ENCODE peak calls at places on chromosomes 13 and 19, in four cellular contexts. Y is ovary, N is lower leg skin, K is esophagus squamous epithelium. U is an unnamed sample.

GRCh38 chr19:22605275-22606211 is 28.6 kb upstream of the ZNF492 start:
- DNase-seq in Y (no peak), N (peak), K (no peak), U (no peak)

GRCh38 chr13:44516771-44517170 is 59.4 kb downstream of the TSC22D1 start:
- DNase-seq in Y (no peak), N (no peak), K (no peak), U (no peak)

GRCh38 chr19:20787766-20788165 is 11.7 kb downstream of the ZNF66 start:
- DNase-seq in Y (no peak), N (no peak), K (no peak), U (no peak)

GRCh38 chr13:59770451-59770850 is 393.3 kb downstream of the DIAPH3 start:
- DNase-seq in Y (no peak), N (no peak), K (no peak), U (no peak)

GRCh38 chr19:28794301-28794700 is 418.6 kb downstream of the UQCRFS1 start:
- DNase-seq in Y (no peak), N (no peak), K (no peak), U (no peak)

GRCh38 chr13:105997436-105998232 is 537.8 kb downstream of the EFNB2 start:
- DNase-seq in Y (no peak), N (no peak), K (no peak), U (no peak)

GRCh38 chr13:73835138-73835721 is 299.0 kb downstream of the KLF12 start:
- DNase-seq in Y (no peak), N (no peak), K (no peak), U (no peak)

GRCh38 chr13:44726214-44726613 is 150.1 kb upstream of the TSC22D1 start:
- DNase-seq in Y (no peak), N (no peak), K (no peak), U (no peak)

GRCh38 chr13:49652691-49653305 is 24.5 kb downstream of the ARL11 start:
- DNase-seq in Y (no peak), N (no peak), K (no peak), U (peak)

GRCh38 chr13:99151516-99151915 is 49.1 kb upstream of the UBAC2 start:
- DNase-seq in Y (no peak), N (no peak), K (no peak), U (no peak)

GRCh38 chr19:50777830-50778303 is 7.6 kb downstream of the GPR32 start:
- DNase-seq in Y (no peak), N (no peak), K (no peak), U (no peak)

GRCh38 chr13:109105899-109106298 is 476.5 kb downstream of the MYO16 start:
- DNase-seq in Y (no peak), N (no peak), K (no peak), U (no peak)

GRCh38 chr13:40302351-40302750 is 364.1 kb downstream of the FOXO1 start:
- DNase-seq in Y (no peak), N (no peak), K (no peak), U (no peak)

GRCh38 chr19:10838377-10838776 is 2.4 kb upstream of the TMED1 start:
- DNase-seq in Y (no peak), N (no peak), K (no peak), U (no peak)

GRCh38 chr19:10832659-10833296 is 3.2 kb downstream of the TMED1 start:
- DNase-seq in Y (no peak), N (no peak), K (no peak), U (no peak)

GRCh38 chr19:10835089-10835753 is 791 bp downstream of the TMED1 start:
- DNase-seq in Y (no peak), N (peak), K (no peak), U (peak)

GRCh38 chr19:10836478-10837325 is 690 bp upstream of the TMED1 start:
- DNase-seq in Y (peak), N (peak), K (peak), U (peak)

GRCh38 chr19:10835754-10836477 is at the start of gene TMED1:
- DNase-seq in Y (peak), N (peak), K (peak), U (peak)
- TF ChIP-seq POLR2A in Y (peak), N (no peak), K (peak), U (no peak)

DNA sequence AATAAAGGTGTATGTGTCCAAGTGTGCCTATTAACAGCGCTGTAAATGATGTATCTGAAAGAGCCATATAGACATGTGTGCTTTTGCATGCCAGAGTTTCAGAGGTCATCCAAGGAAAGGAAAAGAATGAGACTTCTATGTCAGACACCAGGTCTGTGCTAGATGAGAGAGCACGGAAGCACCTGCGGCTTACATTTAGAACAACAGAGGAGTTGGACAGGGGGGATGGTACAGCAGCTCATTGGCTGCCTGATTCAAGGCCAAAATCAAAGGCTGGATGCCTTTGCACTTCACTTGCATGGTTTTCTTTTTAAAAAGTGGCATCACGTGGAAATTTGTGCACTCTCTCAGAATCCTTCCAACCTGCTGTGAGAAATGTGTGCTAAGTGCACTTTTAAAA is 32.8 kb upstream of the AMER2 start:
- DNase-seq in Y (no peak), N (no peak), K (no peak), U (peak)
- TF ChIP-seq POLR2A in Y (no peak), N (no peak), K (no peak), U (no peak)

GRCh38 chr19:48812094-48812929 is 1.5 kb upstream of the BCAT2 start:
- DNase-seq in Y (peak), N (peak), K (peak), U (peak)
- TF ChIP-seq POLR2A in Y (peak), N (no peak), K (peak), U (no peak)

GRCh38 chr13:48636550-48636949 is 17.2 kb upstream of the CYSLTR2 start:
- DNase-seq in Y (no peak), N (no peak), K (no peak), U (no peak)
- TF ChIP-seq POLR2A in Y (no peak), N (no peak), K (no peak), U (no peak)

DNA sequence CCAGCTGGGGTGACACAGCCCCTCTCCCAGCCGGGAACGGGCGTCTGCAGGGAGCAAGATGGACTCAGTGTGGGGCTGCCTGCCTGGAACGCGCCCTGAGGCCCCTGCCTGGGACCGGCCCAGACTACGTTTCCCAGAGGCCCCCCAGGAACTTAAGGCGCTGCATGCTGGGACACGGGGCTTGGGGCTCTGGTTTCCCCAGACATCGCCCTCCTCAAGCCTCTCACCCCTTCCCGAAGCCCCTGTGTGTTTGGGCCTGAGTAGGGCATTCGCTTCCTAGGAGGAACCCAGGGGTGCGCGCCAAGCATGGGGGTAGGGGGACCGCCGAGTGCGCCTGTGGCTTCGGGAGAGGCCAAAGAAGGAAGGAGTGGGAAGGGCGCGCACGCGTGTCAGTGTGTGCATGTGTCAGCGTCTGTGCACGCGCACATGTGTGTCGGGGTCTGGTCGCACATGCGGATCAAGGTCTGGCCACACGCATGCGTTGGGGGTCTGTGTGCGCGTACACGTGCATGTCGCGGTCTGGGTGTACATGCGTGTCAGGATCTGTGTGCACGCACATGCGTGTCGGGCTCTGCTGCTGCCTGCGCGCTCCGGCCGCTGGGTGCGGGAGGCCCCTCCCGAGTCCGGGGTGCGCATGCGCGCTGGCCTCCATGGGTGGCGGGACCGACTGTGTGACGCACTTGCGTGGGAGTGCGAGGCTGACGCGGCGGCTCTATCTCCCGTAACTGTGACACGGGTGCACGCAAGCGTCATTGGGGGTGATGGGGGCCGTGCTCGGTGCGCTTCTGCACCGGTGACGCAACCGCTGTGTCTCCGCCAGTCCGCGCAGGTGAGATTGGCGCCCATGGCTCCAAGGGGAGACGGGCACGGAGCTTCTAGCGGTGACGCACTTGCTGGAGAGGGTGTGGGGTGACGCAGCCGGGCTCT is 16.2 kb downstream of the ZNF331 start:
- DNase-seq in Y (peak), N (peak), K (peak), U (peak)
- TF ChIP-seq POLR2A in Y (peak), N (no peak), K (peak), U (peak)

GRCh38 chr13:110616103-110617101 is 1.1 kb downstream of the NAXD start:
- DNase-seq in Y (peak), N (no peak), K (no peak), U (peak)
- TF ChIP-seq POLR2A in Y (no peak), N (no peak), K (peak), U (no peak)